ENCODE peak calls at places on chromosomes 5 and 9, in six cellular contexts. One of them, this sample, is unnamed.

GRCh38 chr5:30156156-30156555 is 1037.3 kb upstream of the CDH6 start:
- DNase-seq in tibial nerve: no peak
- DNase-seq in lower leg skin: no peak
- DNase-seq in Peyer's patch: no peak
- DNase-seq in IMR-90: no peak
- DNase-seq in gastrocnemius medialis: no peak
- DNase-seq in this sample: no peak

GRCh38 chr9:108994695-108995094 is 18.6 kb downstream of the CTNNAL1 start:
- DNase-seq in lower leg skin: no peak
- DNase-seq in tibial nerve: no peak
- DNase-seq in IMR-90: peak
- DNase-seq in Peyer's patch: no peak
- DNase-seq in gastrocnemius medialis: no peak
- DNase-seq in this sample: no peak

GRCh38 chr9:108784998-108785397 is 70.8 kb downstream of the ACTL7B start:
- DNase-seq in lower leg skin: no peak
- DNase-seq in IMR-90: no peak
- DNase-seq in Peyer's patch: no peak
- DNase-seq in gastrocnemius medialis: peak
- DNase-seq in tibial nerve: no peak
- DNase-seq in this sample: no peak

GRCh38 chr5:157086751-157087359 is 22.0 kb downstream of the HAVCR2 start:
- DNase-seq in Peyer's patch: no peak
- DNase-seq in lower leg skin: peak
- DNase-seq in IMR-90: no peak
- DNase-seq in tibial nerve: no peak
- DNase-seq in gastrocnemius medialis: no peak
- DNase-seq in this sample: no peak

GRCh38 chr5:1341863-1342262 is 3.0 kb downstream of the CLPTM1L start:
- DNase-seq in tibial nerve: no peak
- DNase-seq in gastrocnemius medialis: no peak
- DNase-seq in Peyer's patch: peak
- DNase-seq in lower leg skin: no peak
- DNase-seq in IMR-90: no peak
- DNase-seq in this sample: no peak

GRCh38 chr9:73565833-73566465 is 414.3 kb downstream of the ANXA1 start:
- DNase-seq in tibial nerve: no peak
- DNase-seq in IMR-90: no peak
- DNase-seq in gastrocnemius medialis: no peak
- DNase-seq in Peyer's patch: no peak
- DNase-seq in lower leg skin: no peak
- DNase-seq in this sample: no peak

GRCh38 chr5:108481355-108481931 is 99.5 kb upstream of the FBXL17 start:
- DNase-seq in tibial nerve: no peak
- DNase-seq in gastrocnemius medialis: no peak
- DNase-seq in Peyer's patch: no peak
- DNase-seq in IMR-90: peak
- DNase-seq in lower leg skin: no peak
- DNase-seq in this sample: no peak

GRCh38 chr9:297104-297794 is 82.6 kb downstream of the DOCK8 start:
- DNase-seq in IMR-90: no peak
- DNase-seq in Peyer's patch: peak
- DNase-seq in lower leg skin: no peak
- DNase-seq in gastrocnemius medialis: no peak
- DNase-seq in tibial nerve: no peak
- DNase-seq in this sample: peak

GRCh38 chr9:35579130-35579529 is 25.9 kb upstream of the TESK1 start:
- DNase-seq in Peyer's patch: no peak
- DNase-seq in gastrocnemius medialis: no peak
- DNase-seq in IMR-90: peak
- DNase-seq in lower leg skin: no peak
- DNase-seq in tibial nerve: no peak
- DNase-seq in this sample: no peak

GRCh38 chr9:72013188-72013877 is 47.1 kb downstream of the C9orf57 start:
- DNase-seq in lower leg skin: no peak
- DNase-seq in Peyer's patch: no peak
- DNase-seq in gastrocnemius medialis: no peak
- DNase-seq in IMR-90: no peak
- DNase-seq in tibial nerve: no peak
- DNase-seq in this sample: no peak

GRCh38 chr9:92384373-92384772 is 20.0 kb downstream of the OGN start:
- DNase-seq in lower leg skin: no peak
- DNase-seq in IMR-90: peak
- DNase-seq in gastrocnemius medialis: no peak
- DNase-seq in Peyer's patch: no peak
- DNase-seq in tibial nerve: no peak
- DNase-seq in this sample: no peak

GRCh38 chr5:81787843-81788242 is 36.9 kb upstream of the SSBP2 start:
- DNase-seq in IMR-90: peak
- DNase-seq in Peyer's patch: peak
- DNase-seq in tibial nerve: peak
- DNase-seq in lower leg skin: peak
- DNase-seq in gastrocnemius medialis: peak
- DNase-seq in this sample: peak

GRCh38 chr5:134874831-134875655 is 872 bp downstream of the TXNDC15 start:
- DNase-seq in lower leg skin: peak
- DNase-seq in IMR-90: peak
- DNase-seq in tibial nerve: peak
- DNase-seq in Peyer's patch: peak
- DNase-seq in gastrocnemius medialis: peak
- DNase-seq in this sample: no peak

GRCh38 chr5:18236386-18236785 is 602.1 kb downstream of the TAF11L14 start:
- DNase-seq in gastrocnemius medialis: no peak
- DNase-seq in IMR-90: no peak
- DNase-seq in tibial nerve: no peak
- DNase-seq in lower leg skin: no peak
- DNase-seq in Peyer's patch: no peak
- DNase-seq in this sample: no peak

GRCh38 chr5:114977979-114978573 is 191.6 kb downstream of the TRIM36 start:
- DNase-seq in IMR-90: no peak
- DNase-seq in lower leg skin: no peak
- DNase-seq in tibial nerve: no peak
- DNase-seq in Peyer's patch: no peak
- DNase-seq in gastrocnemius medialis: no peak
- DNase-seq in this sample: no peak

GRCh38 chr5:150781706-150782614 is 3.4 kb downstream of the SMIM3 start:
- DNase-seq in lower leg skin: no peak
- DNase-seq in Peyer's patch: no peak
- DNase-seq in IMR-90: peak
- DNase-seq in gastrocnemius medialis: peak
- DNase-seq in tibial nerve: peak
- DNase-seq in this sample: no peak

GRCh38 chr9:136261686-136262430 is 16.2 kb upstream of the QSOX2 start:
- DNase-seq in IMR-90: no peak
- DNase-seq in gastrocnemius medialis: no peak
- DNase-seq in tibial nerve: no peak
- DNase-seq in Peyer's patch: no peak
- DNase-seq in lower leg skin: no peak
- DNase-seq in this sample: no peak

GRCh38 chr9:19036611-19037010 is 3.6 kb upstream of the SAXO1 start:
- DNase-seq in lower leg skin: no peak
- DNase-seq in Peyer's patch: no peak
- DNase-seq in IMR-90: no peak
- DNase-seq in tibial nerve: no peak
- DNase-seq in gastrocnemius medialis: no peak
- DNase-seq in this sample: no peak

GRCh38 chr5:59768204-59769040 is 125.1 kb downstream of the PDE4D start:
- DNase-seq in Peyer's patch: peak
- DNase-seq in IMR-90: peak
- DNase-seq in gastrocnemius medialis: no peak
- DNase-seq in lower leg skin: peak
- DNase-seq in tibial nerve: peak
- DNase-seq in this sample: no peak

GRCh38 chr9:76198336-76198735 is 195.9 kb downstream of the RFK start:
- DNase-seq in gastrocnemius medialis: no peak
- DNase-seq in Peyer's patch: no peak
- DNase-seq in tibial nerve: no peak
- DNase-seq in IMR-90: peak
- DNase-seq in lower leg skin: no peak
- DNase-seq in this sample: no peak

GRCh38 chr9:79686381-79687130 is 114.8 kb downstream of the TLE4 start:
- DNase-seq in gastrocnemius medialis: peak
- DNase-seq in Peyer's patch: no peak
- DNase-seq in lower leg skin: no peak
- DNase-seq in tibial nerve: no peak
- DNase-seq in IMR-90: peak
- DNase-seq in this sample: peak

GRCh38 chr9:4985376-4986266 is 549 bp downstream of the JAK2 start:
- DNase-seq in gastrocnemius medialis: peak
- DNase-seq in IMR-90: peak
- DNase-seq in lower leg skin: no peak
- DNase-seq in tibial nerve: no peak
- DNase-seq in Peyer's patch: peak
- DNase-seq in this sample: no peak

GRCh38 chr5:86526811-86527348 is 90.9 kb upstream of the COX7C start:
- DNase-seq in gastrocnemius medialis: no peak
- DNase-seq in lower leg skin: no peak
- DNase-seq in tibial nerve: no peak
- DNase-seq in IMR-90: no peak
- DNase-seq in Peyer's patch: no peak
- DNase-seq in this sample: no peak

GRCh38 chr9:121861501-121862180 is 210.2 kb downstream of the DAB2IP start:
- DNase-seq in lower leg skin: peak
- DNase-seq in tibial nerve: no peak
- DNase-seq in Peyer's patch: no peak
- DNase-seq in IMR-90: no peak
- DNase-seq in gastrocnemius medialis: peak
- DNase-seq in this sample: no peak

GRCh38 chr5:144356489-144356888 is 185.8 kb downstream of the KCTD16 start:
- DNase-seq in Peyer's patch: no peak
- DNase-seq in IMR-90: no peak
- DNase-seq in tibial nerve: no peak
- DNase-seq in lower leg skin: no peak
- DNase-seq in gastrocnemius medialis: no peak
- DNase-seq in this sample: no peak

GRCh38 chr9:135908334-135909204 is 1.2 kb upstream of the CAMSAP1 start:
- DNase-seq in gastrocnemius medialis: no peak
- DNase-seq in tibial nerve: no peak
- DNase-seq in Peyer's patch: no peak
- DNase-seq in lower leg skin: peak
- DNase-seq in IMR-90: no peak
- DNase-seq in this sample: no peak

GRCh38 chr5:140312067-140312790 is 9.3 kb upstream of the PFDN1 start:
- DNase-seq in Peyer's patch: no peak
- DNase-seq in gastrocnemius medialis: no peak
- DNase-seq in IMR-90: peak
- DNase-seq in lower leg skin: no peak
- DNase-seq in tibial nerve: no peak
- DNase-seq in this sample: no peak

DNA sequence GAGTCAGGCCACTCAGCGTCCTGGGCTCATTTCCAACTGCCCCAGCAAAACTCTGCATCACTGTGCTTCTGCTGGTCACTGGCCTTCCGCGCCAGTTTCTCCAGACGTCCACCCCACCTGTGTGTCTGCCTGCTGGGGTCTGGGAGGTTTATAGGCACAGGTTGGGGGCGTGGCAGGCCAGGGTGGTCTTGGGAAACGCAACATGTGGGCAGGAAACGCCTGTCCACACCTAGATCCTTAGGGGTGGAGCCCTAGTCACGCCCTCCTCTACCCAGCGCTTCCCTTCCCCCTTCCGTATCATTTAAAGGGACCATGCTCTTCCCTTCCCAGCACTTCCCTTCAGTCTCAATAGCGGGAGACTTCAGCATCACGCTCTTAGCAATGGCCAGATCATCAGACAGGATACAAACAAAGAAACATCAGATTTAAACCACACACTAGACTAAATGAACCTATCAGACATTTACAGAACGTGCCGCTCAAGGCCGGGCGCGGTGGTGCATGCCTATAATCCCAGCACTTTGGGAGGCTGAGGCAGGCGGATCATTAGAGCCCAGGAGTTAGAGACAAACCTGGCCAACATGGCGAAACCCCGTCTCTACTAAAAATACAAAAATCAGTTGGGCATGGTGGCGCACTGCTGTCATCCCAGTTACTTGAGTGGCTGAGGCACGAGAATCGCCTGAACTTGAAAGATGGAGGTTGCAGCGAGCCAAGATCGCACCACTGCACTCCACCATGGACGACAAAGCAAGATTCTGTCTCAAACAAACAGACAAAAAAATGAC is 11.8 kb upstream of the BTNL9 start:
- DNase-seq in lower leg skin: no peak
- DNase-seq in gastrocnemius medialis: no peak
- DNase-seq in IMR-90: no peak
- DNase-seq in tibial nerve: no peak
- DNase-seq in Peyer's patch: no peak
- DNase-seq in this sample: no peak
- TF ChIP-seq POLR2A in lower leg skin: no peak
- TF ChIP-seq POLR2A in gastrocnemius medialis: no peak
- TF ChIP-seq POLR2A in IMR-90: no peak
- TF ChIP-seq POLR2A in tibial nerve: no peak
- TF ChIP-seq POLR2A in Peyer's patch: no peak
- TF ChIP-seq POLR2A in this sample: no peak

GRCh38 chr9:99720455-99721050 is 101.1 kb upstream of the NR4A3 start:
- DNase-seq in IMR-90: peak
- DNase-seq in lower leg skin: no peak
- DNase-seq in gastrocnemius medialis: no peak
- DNase-seq in tibial nerve: no peak
- DNase-seq in Peyer's patch: no peak
- DNase-seq in this sample: no peak
- H3K4me3 ChIP-seq in IMR-90: no peak
- H3K4me3 ChIP-seq in lower leg skin: no peak
- H3K4me3 ChIP-seq in gastrocnemius medialis: peak
- H3K4me3 ChIP-seq in tibial nerve: no peak
- H3K4me3 ChIP-seq in Peyer's patch: peak
- H3K4me3 ChIP-seq in this sample: peak

GRCh38 chr9:3526166-3526902 is 533 bp upstream of the RFX3 start:
- DNase-seq in tibial nerve: peak
- DNase-seq in IMR-90: peak
- DNase-seq in lower leg skin: peak
- DNase-seq in Peyer's patch: peak
- DNase-seq in gastrocnemius medialis: peak
- DNase-seq in this sample: peak
- TF ChIP-seq POLR2A in tibial nerve: peak
- TF ChIP-seq POLR2A in IMR-90: peak
- TF ChIP-seq POLR2A in lower leg skin: peak
- TF ChIP-seq POLR2A in Peyer's patch: peak
- TF ChIP-seq POLR2A in gastrocnemius medialis: peak
- TF ChIP-seq POLR2A in this sample: peak

GRCh38 chr5:158812381-158812780 is 287.3 kb downstream of the EBF1 start:
- DNase-seq in IMR-90: no peak
- DNase-seq in Peyer's patch: peak
- DNase-seq in lower leg skin: no peak
- DNase-seq in tibial nerve: no peak
- DNase-seq in gastrocnemius medialis: no peak
- DNase-seq in this sample: no peak
- H3K4me3 ChIP-seq in IMR-90: no peak
- H3K4me3 ChIP-seq in Peyer's patch: no peak
- H3K4me3 ChIP-seq in lower leg skin: no peak
- H3K4me3 ChIP-seq in tibial nerve: no peak
- H3K4me3 ChIP-seq in gastrocnemius medialis: no peak
- H3K4me3 ChIP-seq in this sample: no peak

This sample was measured in breast epithelium.